ENCODE peak calls at places on chromosomes 6 and 20, in five cellular contexts. R, F, G, U and P are unnamed samples.

GRCh38 chr6:30799210-30799609 is 54.9 kb upstream of the IER3 start:
- DNase-seq in G (no peak), F (no peak), U (no peak), R (no peak), P (no peak)

GRCh38 chr6:163701761-163702160 is 287.2 kb downstream of the QKI start:
- DNase-seq in R (no peak), G (no peak), U (no peak), F (no peak), P (no peak)

GRCh38 chr20:61640171-61640570 is 388.1 kb downstream of the CDH4 start:
- DNase-seq in F (peak), R (no peak), U (no peak), G (peak), P (no peak)

GRCh38 chr6:15595461-15596173 is 67.2 kb downstream of the DTNBP1 start:
- DNase-seq in F (peak), G (no peak), R (no peak), U (no peak), P (no peak)

GRCh38 chr20:3045042-3045815 is 623 bp upstream of the MRPS26 start:
- DNase-seq in R (no peak), U (no peak), F (peak), G (peak), P (no peak)

GRCh38 chr20:17505664-17506517 is 25.3 kb downstream of the BFSP1 start:
- DNase-seq in R (no peak), G (peak), U (no peak), F (peak), P (no peak)

GRCh38 chr20:1555952-1556351 is 1.6 kb downstream of the SIRPD start:
- DNase-seq in F (no peak), G (no peak), U (no peak), R (no peak), P (no peak)

GRCh38 chr6:38179300-38179699 is 359.8 kb downstream of the ZFAND3 start:
- DNase-seq in G (no peak), R (no peak), F (no peak), U (no peak), P (peak)

GRCh38 chr6:4533576-4533975 is 242.6 kb upstream of the CDYL start:
- DNase-seq in G (no peak), F (no peak), U (no peak), R (no peak), P (no peak)

GRCh38 chr6:149815788-149816187 is 48.4 kb downstream of the LRP11 start:
- DNase-seq in F (no peak), G (no peak), R (no peak), U (no peak), P (no peak)

GRCh38 chr6:85015396-85015990 is 251.1 kb upstream of the TBX18 start:
- DNase-seq in R (peak), U (peak), F (peak), G (peak), P (no peak)

GRCh38 chr6:35360349-35361138 is 18.2 kb downstream of the PPARD start:
- DNase-seq in G (peak), U (no peak), F (no peak), R (peak), P (no peak)

GRCh38 chr6:26578741-26579140 is 18.0 kb upstream of the ABT1 start:
- DNase-seq in R (no peak), G (no peak), F (no peak), U (no peak), P (no peak)

GRCh38 chr6:69027861-69028260 is 392.8 kb downstream of the ADGRB3 start:
- DNase-seq in G (no peak), U (no peak), F (no peak), R (no peak), P (no peak)

GRCh38 chr6:90715093-90715655 is 128.3 kb upstream of the MAP3K7 start:
- DNase-seq in U (no peak), G (no peak), F (peak), R (no peak), P (no peak)

GRCh38 chr6:168083142-168083885 is 4.3 kb upstream of the FRMD1 start:
- DNase-seq in F (no peak), G (no peak), U (no peak), R (no peak), P (no peak)

GRCh38 chr6:1574083-1574761 is 35.5 kb upstream of the FOXC1 start:
- DNase-seq in R (no peak), G (no peak), F (no peak), U (no peak), P (no peak)

GRCh38 chr6:154408906-154409500 is 52.4 kb upstream of the IPCEF1 start:
- DNase-seq in F (peak), G (peak), R (no peak), U (no peak), P (no peak)

GRCh38 chr6:111844921-111845320 is 28.3 kb downstream of the FYN start:
- DNase-seq in F (no peak), R (no peak), U (no peak), G (no peak), P (no peak)

GRCh38 chr6:111842271-111842822 is 30.9 kb downstream of the FYN start:
- DNase-seq in R (no peak), G (no peak), F (no peak), U (no peak), P (no peak)

GRCh38 chr6:111844376-111844775 is 28.9 kb downstream of the FYN start:
- DNase-seq in U (no peak), G (no peak), F (no peak), R (no peak), P (no peak)

GRCh38 chr6:111842891-111843290 is 30.4 kb downstream of the FYN start:
- DNase-seq in F (no peak), R (no peak), G (no peak), U (no peak), P (no peak)

DNA sequence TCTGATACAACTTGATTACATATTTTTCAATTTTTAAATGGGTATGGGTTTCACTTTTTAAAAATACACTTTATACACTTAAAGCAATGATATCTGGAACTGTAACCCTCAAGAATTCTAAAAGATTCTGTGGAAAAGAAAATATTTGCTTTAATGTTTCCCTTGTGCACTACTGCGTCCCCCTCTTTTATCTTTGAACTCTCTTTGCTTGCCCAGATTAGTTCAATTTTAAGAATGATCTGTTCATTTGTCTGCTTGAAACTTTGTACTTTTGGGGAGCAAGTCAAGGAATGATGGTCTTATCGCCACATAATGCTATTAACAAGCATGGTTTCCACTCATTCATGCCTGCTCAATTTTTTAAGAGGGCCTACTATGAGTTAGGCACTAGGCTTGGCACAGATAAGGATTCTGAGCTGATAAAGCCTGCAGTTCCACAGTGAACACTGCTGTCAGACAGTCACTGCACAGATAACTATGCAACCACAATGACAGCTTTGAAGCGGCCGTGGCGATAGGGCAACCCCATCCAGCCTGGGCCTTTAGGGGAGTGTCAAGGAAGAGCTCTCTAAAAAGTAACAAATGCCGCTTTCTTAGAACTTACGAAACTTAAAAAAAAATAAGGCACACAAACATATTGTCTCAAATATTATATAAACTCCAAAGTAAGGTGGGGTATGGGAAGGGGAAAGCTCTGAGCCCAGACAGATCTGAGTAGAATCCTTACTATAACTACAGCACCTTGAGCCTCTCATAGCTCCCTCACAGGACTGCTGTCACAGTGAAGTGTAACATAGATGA is 29.7 kb downstream of the FYN start:
- DNase-seq in F (no peak), G (no peak), U (no peak), R (no peak), P (peak)
- H3K9ac ChIP-seq in F (no peak), G (no peak), U (no peak), R (no peak), P (no peak)

GRCh38 chr20:50494428-50494827 is 15.8 kb upstream of the PTPN1 start:
- DNase-seq in F (no peak), R (no peak), G (no peak), U (no peak), P (no peak)

GRCh38 chr20:50493881-50494253 is 16.3 kb upstream of the PTPN1 start:
- DNase-seq in R (no peak), F (no peak), U (no peak), G (no peak), P (no peak)

GRCh38 chr20:50501970-50502745 is 8.0 kb upstream of the PTPN1 start:
- DNase-seq in U (no peak), F (no peak), R (no peak), G (no peak), P (no peak)

GRCh38 chr20:50491926-50492634 is 18.1 kb upstream of the PTPN1 start:
- DNase-seq in G (peak), R (no peak), F (peak), U (no peak), P (no peak)

DNA sequence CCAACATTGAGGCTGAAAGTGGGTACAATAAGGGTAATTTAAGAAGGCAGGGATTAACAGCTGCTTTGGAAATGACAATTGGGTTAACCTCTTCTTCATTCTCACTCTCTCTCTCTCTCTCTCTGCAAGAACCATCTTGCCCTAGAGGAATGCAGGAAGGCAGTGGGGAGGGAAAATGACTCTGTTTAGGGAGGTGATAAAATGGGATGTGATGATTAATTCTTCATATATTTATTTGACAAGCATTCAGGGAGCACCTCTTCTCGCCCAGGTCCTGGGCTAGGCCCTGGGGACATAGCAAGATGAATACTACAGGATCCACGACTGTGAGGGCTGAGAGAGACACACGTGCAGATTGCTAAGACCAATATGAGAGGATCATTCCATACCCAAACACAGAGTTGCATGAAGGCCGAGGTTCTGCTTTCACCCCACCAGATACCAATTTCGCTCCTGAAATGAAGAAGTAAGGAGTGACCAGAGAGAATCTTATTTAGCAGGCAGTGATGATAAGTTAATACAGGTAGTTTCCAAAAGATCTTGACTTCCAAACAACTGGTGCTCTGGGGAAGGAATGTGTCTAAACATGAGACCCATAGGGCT is 13.3 kb upstream of the PTPN1 start:
- DNase-seq in G (peak), U (no peak), F (no peak), R (no peak), P (no peak)
- H2AFZ ChIP-seq in G (peak), U (peak), F (no peak), R (peak), P (no peak)

GRCh38 chr6:29750709-29751108 is 27.5 kb downstream of the HLA-F start:
- DNase-seq in F (no peak), G (no peak), U (no peak), R (no peak), P (no peak)

GRCh38 chr6:29749668-29750067 is 26.4 kb downstream of the HLA-F start:
- DNase-seq in G (no peak), F (no peak), R (no peak), U (no peak), P (no peak)

GRCh38 chr6:29746846-29747687 is 23.8 kb downstream of the HLA-F start:
- DNase-seq in U (no peak), G (no peak), F (no peak), R (no peak), P (no peak)

GRCh38 chr6:29747688-29748250 is 24.5 kb downstream of the HLA-F start:
- DNase-seq in G (no peak), R (no peak), F (no peak), U (no peak), P (no peak)

GRCh38 chr6:29748391-29749352 is 25.4 kb downstream of the HLA-F start:
- DNase-seq in F (peak), R (no peak), U (peak), G (peak), P (no peak)
- TF ChIP-seq EZH2 in F (no peak), R (peak), U (no peak), G (no peak), P (no peak)

DNA sequence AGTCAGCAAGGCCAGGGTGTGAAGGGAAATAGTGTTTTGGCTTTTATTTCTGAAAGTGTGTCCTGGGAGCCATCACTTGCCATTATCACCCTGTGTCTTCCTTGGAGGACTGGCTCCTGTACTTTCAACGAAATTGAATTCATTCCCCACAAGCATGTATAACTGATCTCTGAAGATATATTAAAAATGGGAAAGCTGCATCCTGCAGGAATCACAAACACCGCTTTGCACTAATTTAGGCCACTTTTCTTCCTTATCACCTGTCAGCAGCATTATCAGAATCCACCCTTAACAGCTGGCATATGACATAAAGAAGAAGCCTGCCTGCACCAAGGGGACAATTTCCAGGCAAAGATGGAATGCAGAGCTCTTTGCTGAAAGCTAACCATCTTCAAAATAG is 56.2 kb downstream of the LAMP5 start:
- DNase-seq in R (no peak), F (no peak), G (no peak), U (no peak), P (no peak)
- H3K9ac ChIP-seq in R (no peak), F (no peak), G (no peak), U (no peak), P (no peak)